ENCODE peak calls at places on chromosomes 2 and 18, in four cellular contexts. Q is bronchial epithelial cell; Y is effector memory CD4-positive, alpha-beta T cell; Z is naive thymus-derived CD8-positive, alpha-beta T cell. W is an unnamed sample.

GRCh38 chr2:55113976-55114564 is 63.8 kb upstream of the RTN4 start:
- DNase-seq in Q (no peak), Y (no peak), Z (no peak), W (no peak)

GRCh38 chr2:239630618-239631286 is 229.9 kb upstream of the HDAC4 start:
- DNase-seq in Q (no peak), Y (no peak), Z (no peak), W (peak)

GRCh38 chr2:228048838-228049490 is 132.5 kb downstream of the SPHKAP start:
- DNase-seq in Q (peak), Y (no peak), Z (no peak), W (peak)

GRCh38 chr2:195820373-195820772 is 163.3 kb downstream of the SLC39A10 start:
- DNase-seq in Q (peak), Y (no peak), Z (no peak), W (peak)

GRCh38 chr2:39534095-39534711 is 97.1 kb upstream of the MAP4K3 start:
- DNase-seq in Q (peak), Y (no peak), Z (no peak), W (no peak)

GRCh38 chr2:1140389-1141003 is 189.8 kb downstream of the SNTG2 start:
- DNase-seq in Q (no peak), Y (no peak), Z (peak), W (peak)

GRCh38 chr2:112941753-112942653 is 31.0 kb downstream of the IL37 start:
- DNase-seq in Q (peak), Y (peak), Z (peak), W (peak)

GRCh38 chr2:28977176-28977875 is 3.8 kb upstream of the TOGARAM2 start:
- DNase-seq in Q (no peak), Y (no peak), Z (no peak), W (no peak)

GRCh38 chr2:48364100-48364499 is 165.9 kb upstream of the STON1 start:
- DNase-seq in Q (peak), Y (no peak), Z (no peak), W (no peak)

GRCh38 chr18:61948196-61948800 is 55.5 kb upstream of the RNF152 start:
- DNase-seq in Q (peak), Y (no peak), Z (no peak), W (peak)

GRCh38 chr2:199160677-199161465 is 296.9 kb downstream of the SATB2 start:
- DNase-seq in Q (peak), Y (no peak), Z (no peak), W (peak)

GRCh38 chr18:56305583-56305982 is 332.8 kb downstream of the TXNL1 start:
- DNase-seq in Q (peak), Y (no peak), Z (no peak), W (peak)

GRCh38 chr2:54755641-54756326 is 32.3 kb downstream of the EML6 start:
- DNase-seq in Q (no peak), Y (no peak), Z (no peak), W (no peak)